ENCODE peak calls at places on chromosomes 5 and 9, in eight cellular contexts. One of them, this sample, is unnamed.

GRCh38 chr9:91682806-91683205 is 259.2 kb upstream of the NFIL3 start:
- DNase-seq in stimulated activated CD4-positive, alpha-beta T cell treated with anti-CD3 and anti-CD28 coated beads, Interleukin-1b, Interleukin-23, amount 100 ng/mL, for 4 hours: no peak
- DNase-seq in iPS-NIHi11: no peak
- DNase-seq in effector memory CD4-positive, alpha-beta T cell: no peak
- DNase-seq in astrocyte of the spinal cord: no peak
- DNase-seq in stimulated activated CD8-positive, alpha-beta memory T cell treated with anti-CD3 and anti-CD28 coated beads, Interleukin-7, amount 100 ng/mL, for 1 hour: no peak
- DNase-seq in bronchial epithelial cell: peak; percentile 90
- DNase-seq in Ammon's horn: no peak
- DNase-seq in this sample: no peak

GRCh38 chr9:91067306-91067860 is 265.8 kb downstream of the SYK start:
- DNase-seq in Ammon's horn: no peak
- DNase-seq in iPS-NIHi11: no peak
- DNase-seq in astrocyte of the spinal cord: no peak
- DNase-seq in stimulated activated CD4-positive, alpha-beta T cell treated with anti-CD3 and anti-CD28 coated beads, Interleukin-1b, Interleukin-23, amount 100 ng/mL, for 4 hours: no peak
- DNase-seq in stimulated activated CD8-positive, alpha-beta memory T cell treated with anti-CD3 and anti-CD28 coated beads, Interleukin-7, amount 100 ng/mL, for 1 hour: no peak
- DNase-seq in effector memory CD4-positive, alpha-beta T cell: no peak
- DNase-seq in bronchial epithelial cell: no peak
- DNase-seq in this sample: no peak

GRCh38 chr5:136979131-136979530 is 520.0 kb downstream of the SPOCK1 start:
- DNase-seq in astrocyte of the spinal cord: peak; percentile 27
- DNase-seq in effector memory CD4-positive, alpha-beta T cell: no peak
- DNase-seq in Ammon's horn: no peak
- DNase-seq in iPS-NIHi11: no peak
- DNase-seq in bronchial epithelial cell: peak; percentile 6
- DNase-seq in stimulated activated CD4-positive, alpha-beta T cell treated with anti-CD3 and anti-CD28 coated beads, Interleukin-1b, Interleukin-23, amount 100 ng/mL, for 4 hours: no peak
- DNase-seq in stimulated activated CD8-positive, alpha-beta memory T cell treated with anti-CD3 and anti-CD28 coated beads, Interleukin-7, amount 100 ng/mL, for 1 hour: no peak
- DNase-seq in this sample: no peak

GRCh38 chr5:121009058-121009457 is 545.0 kb downstream of the PRR16 start:
- DNase-seq in Ammon's horn: no peak
- DNase-seq in stimulated activated CD8-positive, alpha-beta memory T cell treated with anti-CD3 and anti-CD28 coated beads, Interleukin-7, amount 100 ng/mL, for 1 hour: no peak
- DNase-seq in iPS-NIHi11: no peak
- DNase-seq in stimulated activated CD4-positive, alpha-beta T cell treated with anti-CD3 and anti-CD28 coated beads, Interleukin-1b, Interleukin-23, amount 100 ng/mL, for 4 hours: no peak
- DNase-seq in astrocyte of the spinal cord: no peak
- DNase-seq in bronchial epithelial cell: no peak
- DNase-seq in effector memory CD4-positive, alpha-beta T cell: no peak
- DNase-seq in this sample: no peak

GRCh38 chr5:62341783-62342475 is 35.9 kb downstream of the KIF2A start:
- DNase-seq in stimulated activated CD8-positive, alpha-beta memory T cell treated with anti-CD3 and anti-CD28 coated beads, Interleukin-7, amount 100 ng/mL, for 1 hour: no peak
- DNase-seq in stimulated activated CD4-positive, alpha-beta T cell treated with anti-CD3 and anti-CD28 coated beads, Interleukin-1b, Interleukin-23, amount 100 ng/mL, for 4 hours: no peak
- DNase-seq in Ammon's horn: no peak
- DNase-seq in bronchial epithelial cell: no peak
- DNase-seq in effector memory CD4-positive, alpha-beta T cell: no peak
- DNase-seq in astrocyte of the spinal cord: no peak
- DNase-seq in iPS-NIHi11: no peak
- DNase-seq in this sample: no peak

GRCh38 chr5:67983251-67983941 is 232.2 kb upstream of the PIK3R1 start:
- DNase-seq in stimulated activated CD4-positive, alpha-beta T cell treated with anti-CD3 and anti-CD28 coated beads, Interleukin-1b, Interleukin-23, amount 100 ng/mL, for 4 hours: no peak
- DNase-seq in effector memory CD4-positive, alpha-beta T cell: no peak
- DNase-seq in Ammon's horn: no peak
- DNase-seq in iPS-NIHi11: no peak
- DNase-seq in astrocyte of the spinal cord: peak; percentile 92
- DNase-seq in stimulated activated CD8-positive, alpha-beta memory T cell treated with anti-CD3 and anti-CD28 coated beads, Interleukin-7, amount 100 ng/mL, for 1 hour: no peak
- DNase-seq in bronchial epithelial cell: peak; percentile 71
- DNase-seq in this sample: no peak

GRCh38 chr5:149416977-149417713 is 38.1 kb upstream of the IL17B start:
- DNase-seq in iPS-NIHi11: no peak
- DNase-seq in stimulated activated CD8-positive, alpha-beta memory T cell treated with anti-CD3 and anti-CD28 coated beads, Interleukin-7, amount 100 ng/mL, for 1 hour: no peak
- DNase-seq in effector memory CD4-positive, alpha-beta T cell: no peak
- DNase-seq in astrocyte of the spinal cord: no peak
- DNase-seq in Ammon's horn: no peak
- DNase-seq in bronchial epithelial cell: no peak
- DNase-seq in stimulated activated CD4-positive, alpha-beta T cell treated with anti-CD3 and anti-CD28 coated beads, Interleukin-1b, Interleukin-23, amount 100 ng/mL, for 4 hours: no peak
- DNase-seq in this sample: no peak

GRCh38 chr5:132762246-132763000 is 14.6 kb downstream of the SEPTIN8 start:
- DNase-seq in stimulated activated CD4-positive, alpha-beta T cell treated with anti-CD3 and anti-CD28 coated beads, Interleukin-1b, Interleukin-23, amount 100 ng/mL, for 4 hours: no peak
- DNase-seq in astrocyte of the spinal cord: no peak
- DNase-seq in effector memory CD4-positive, alpha-beta T cell: no peak
- DNase-seq in stimulated activated CD8-positive, alpha-beta memory T cell treated with anti-CD3 and anti-CD28 coated beads, Interleukin-7, amount 100 ng/mL, for 1 hour: no peak
- DNase-seq in bronchial epithelial cell: no peak
- DNase-seq in Ammon's horn: no peak
- DNase-seq in iPS-NIHi11: no peak
- DNase-seq in this sample: no peak

GRCh38 chr5:133746834-133747233 is 134.5 kb upstream of the FSTL4 start:
- DNase-seq in bronchial epithelial cell: no peak
- DNase-seq in iPS-NIHi11: peak; percentile 63
- DNase-seq in stimulated activated CD8-positive, alpha-beta memory T cell treated with anti-CD3 and anti-CD28 coated beads, Interleukin-7, amount 100 ng/mL, for 1 hour: no peak
- DNase-seq in stimulated activated CD4-positive, alpha-beta T cell treated with anti-CD3 and anti-CD28 coated beads, Interleukin-1b, Interleukin-23, amount 100 ng/mL, for 4 hours: no peak
- DNase-seq in astrocyte of the spinal cord: no peak
- DNase-seq in effector memory CD4-positive, alpha-beta T cell: no peak
- DNase-seq in Ammon's horn: no peak
- DNase-seq in this sample: no peak

GRCh38 chr5:8060235-8061139 is 191.5 kb downstream of the MTRR start:
- DNase-seq in stimulated activated CD4-positive, alpha-beta T cell treated with anti-CD3 and anti-CD28 coated beads, Interleukin-1b, Interleukin-23, amount 100 ng/mL, for 4 hours: no peak
- DNase-seq in Ammon's horn: peak; percentile 48
- DNase-seq in stimulated activated CD8-positive, alpha-beta memory T cell treated with anti-CD3 and anti-CD28 coated beads, Interleukin-7, amount 100 ng/mL, for 1 hour: no peak
- DNase-seq in astrocyte of the spinal cord: no peak
- DNase-seq in iPS-NIHi11: no peak
- DNase-seq in effector memory CD4-positive, alpha-beta T cell: no peak
- DNase-seq in bronchial epithelial cell: no peak
- DNase-seq in this sample: peak; percentile 55

GRCh38 chr5:7897014-7897600 is 28.2 kb downstream of the MTRR start:
- DNase-seq in effector memory CD4-positive, alpha-beta T cell: no peak
- DNase-seq in Ammon's horn: no peak
- DNase-seq in astrocyte of the spinal cord: peak; percentile 60
- DNase-seq in bronchial epithelial cell: peak; percentile 37
- DNase-seq in iPS-NIHi11: peak; percentile 29
- DNase-seq in stimulated activated CD8-positive, alpha-beta memory T cell treated with anti-CD3 and anti-CD28 coated beads, Interleukin-7, amount 100 ng/mL, for 1 hour: no peak
- DNase-seq in stimulated activated CD4-positive, alpha-beta T cell treated with anti-CD3 and anti-CD28 coated beads, Interleukin-1b, Interleukin-23, amount 100 ng/mL, for 4 hours: no peak
- DNase-seq in this sample: peak; percentile 34

GRCh38 chr9:136140966-136141365 is 22.3 kb upstream of the TMEM250 start:
- DNase-seq in bronchial epithelial cell: no peak
- DNase-seq in stimulated activated CD8-positive, alpha-beta memory T cell treated with anti-CD3 and anti-CD28 coated beads, Interleukin-7, amount 100 ng/mL, for 1 hour: no peak
- DNase-seq in iPS-NIHi11: no peak
- DNase-seq in stimulated activated CD4-positive, alpha-beta T cell treated with anti-CD3 and anti-CD28 coated beads, Interleukin-1b, Interleukin-23, amount 100 ng/mL, for 4 hours: no peak
- DNase-seq in effector memory CD4-positive, alpha-beta T cell: no peak
- DNase-seq in Ammon's horn: no peak
- DNase-seq in astrocyte of the spinal cord: no peak
- DNase-seq in this sample: no peak

GRCh38 chr5:135718151-135718550 is 116.3 kb upstream of the SLC25A48 start:
- DNase-seq in Ammon's horn: no peak
- DNase-seq in effector memory CD4-positive, alpha-beta T cell: no peak
- DNase-seq in iPS-NIHi11: no peak
- DNase-seq in astrocyte of the spinal cord: no peak
- DNase-seq in stimulated activated CD8-positive, alpha-beta memory T cell treated with anti-CD3 and anti-CD28 coated beads, Interleukin-7, amount 100 ng/mL, for 1 hour: no peak
- DNase-seq in stimulated activated CD4-positive, alpha-beta T cell treated with anti-CD3 and anti-CD28 coated beads, Interleukin-1b, Interleukin-23, amount 100 ng/mL, for 4 hours: no peak
- DNase-seq in bronchial epithelial cell: peak; percentile 88
- DNase-seq in this sample: no peak

GRCh38 chr9:91192785-91193657 is 168.7 kb downstream of the AUH start:
- DNase-seq in stimulated activated CD8-positive, alpha-beta memory T cell treated with anti-CD3 and anti-CD28 coated beads, Interleukin-7, amount 100 ng/mL, for 1 hour: peak; percentile 25
- DNase-seq in stimulated activated CD4-positive, alpha-beta T cell treated with anti-CD3 and anti-CD28 coated beads, Interleukin-1b, Interleukin-23, amount 100 ng/mL, for 4 hours: peak; percentile 60
- DNase-seq in bronchial epithelial cell: peak; percentile 97
- DNase-seq in iPS-NIHi11: peak; percentile 79
- DNase-seq in effector memory CD4-positive, alpha-beta T cell: peak; percentile 6
- DNase-seq in astrocyte of the spinal cord: peak; percentile 99
- DNase-seq in Ammon's horn: peak; percentile 49
- DNase-seq in this sample: peak; percentile 43